ENCODE peak calls at places on chromosome 14, in ten cellular contexts. U is fibroblast of lung, N is GM06990, X is lower lobe of right lung, I is stomach, O is GM12865, A is OCI-LY7, K is A549, Z is right lobe of liver, G is body of pancreas. V is an unnamed sample.

GRCh38 chr14:56195727-56196126 is 77.5 kb downstream of the PELI2 start:
- DNase-seq in U (peak), N (peak), X (no peak), I (no peak), O (peak), A (peak), K (no peak), Z (no peak), G (peak), V (no peak)

GRCh38 chr14:36817071-36817930 is 155.6 kb downstream of the PAX9 start:
- DNase-seq in U (no peak), N (no peak), X (no peak), I (no peak), O (no peak), A (no peak), K (no peak), Z (no peak), G (no peak), V (no peak)

GRCh38 chr14:88625671-88626070 is 62.8 kb downstream of the ZC3H14 start:
- DNase-seq in U (no peak), N (no peak), X (no peak), I (no peak), O (no peak), A (no peak), K (no peak), Z (no peak), G (no peak), V (no peak)

GRCh38 chr14:32980887-32981501 is 42.3 kb downstream of the NPAS3 start:
- DNase-seq in U (no peak), N (no peak), X (no peak), I (no peak), O (no peak), A (peak), K (no peak), Z (no peak), G (no peak), V (no peak)

GRCh38 chr14:70888681-70889175 is 18.5 kb upstream of the PCNX1 start:
- DNase-seq in U (peak), N (no peak), X (no peak), I (no peak), O (no peak), A (no peak), K (no peak), Z (no peak), G (no peak), V (no peak)

GRCh38 chr14:94461526-94462218 is 9.1 kb upstream of the SERPINA11 start:
- DNase-seq in U (no peak), N (no peak), X (no peak), I (no peak), O (no peak), A (no peak), K (no peak), Z (no peak), G (no peak), V (no peak)

GRCh38 chr14:80456200-80456599 is 244.9 kb upstream of the DIO2 start:
- DNase-seq in U (peak), N (no peak), X (no peak), I (no peak), O (no peak), A (no peak), K (no peak), Z (no peak), G (no peak), V (no peak)

GRCh38 chr14:77573964-77574363 is 42.5 kb downstream of the SPTLC2 start:
- DNase-seq in U (no peak), N (no peak), X (no peak), I (no peak), O (no peak), A (no peak), K (no peak), Z (no peak), G (no peak), V (no peak)

GRCh38 chr14:105889666-105890473 is 363.5 kb downstream of the TMEM121 start:
- DNase-seq in U (no peak), N (no peak), X (peak), I (no peak), O (no peak), A (no peak), K (no peak), Z (peak), G (no peak), V (peak)

GRCh38 chr14:65940056-65940735 is 527.7 kb downstream of the FUT8 start:
- DNase-seq in U (no peak), N (no peak), X (no peak), I (no peak), O (peak), A (peak), K (peak), Z (no peak), G (no peak), V (no peak)

GRCh38 chr14:101961011-101961721 is 3.2 kb upstream of the DYNC1H1 start:
- DNase-seq in U (peak), N (peak), X (peak), I (peak), O (peak), A (peak), K (peak), Z (peak), G (peak), V (peak)

GRCh38 chr14:101961746-101962502 is 2.4 kb upstream of the DYNC1H1 start:
- DNase-seq in U (no peak), N (no peak), X (no peak), I (no peak), O (no peak), A (no peak), K (no peak), Z (no peak), G (no peak), V (no peak)

GRCh38 chr14:101959277-101959676 is 5.1 kb upstream of the DYNC1H1 start:
- DNase-seq in U (no peak), N (no peak), X (no peak), I (no peak), O (no peak), A (no peak), K (no peak), Z (no peak), G (no peak), V (no peak)

GRCh38 chr14:101958418-101959185 is 5.8 kb upstream of the DYNC1H1 start:
- DNase-seq in U (no peak), N (no peak), X (no peak), I (no peak), O (no peak), A (no peak), K (no peak), Z (no peak), G (no peak), V (no peak)

DNA sequence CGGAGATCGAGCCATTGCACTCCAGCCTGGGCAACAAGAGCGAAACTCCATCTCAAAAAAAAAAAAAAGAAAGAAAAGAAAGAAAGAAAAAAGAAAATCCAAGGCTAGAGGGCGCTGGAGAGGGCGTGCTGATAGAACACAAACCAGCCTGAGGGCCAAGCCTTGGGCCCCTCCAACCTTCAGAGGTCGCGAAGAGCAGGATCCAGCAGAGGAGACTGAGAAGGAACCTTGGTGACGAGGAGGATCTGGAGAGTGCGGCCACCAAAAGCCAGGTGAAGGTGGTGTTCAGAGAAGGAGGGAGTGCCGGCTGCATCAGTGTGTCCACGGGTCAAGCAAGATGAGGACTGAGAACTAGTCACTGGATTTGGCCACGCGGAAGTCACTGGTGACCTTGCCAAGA is 4.1 kb upstream of the DYNC1H1 start:
- DNase-seq in U (no peak), N (no peak), X (no peak), I (no peak), O (no peak), A (peak), K (no peak), Z (no peak), G (no peak), V (no peak)
- TF ChIP-seq CTCF in U (peak), N (peak), X (no peak), I (no peak), O (peak), A (peak), K (peak), Z (peak), G (peak), V (no peak)

GRCh38 chr14:26791117-26791806 is 193.4 kb upstream of the NOVA1 start:
- DNase-seq in U (no peak), N (no peak), X (no peak), I (no peak), O (no peak), A (no peak), K (no peak), Z (no peak), G (no peak), V (no peak)
- H3K4me3 ChIP-seq in U (no peak), N (no peak), X (no peak), I (no peak), O (no peak), A (no peak), K (no peak), Z (no peak), G (no peak), V (no peak)

GRCh38 chr14:49857427-49858003 is 4.9 kb upstream of the NEMF start:
- DNase-seq in U (no peak), N (no peak), X (no peak), I (no peak), O (peak), A (peak), K (no peak), Z (no peak), G (no peak), V (no peak)

GRCh38 chr14:49852351-49853157 is at the start of gene NEMF:
- DNase-seq in U (peak), N (peak), X (peak), I (peak), O (peak), A (peak), K (peak), Z (peak), G (peak), V (peak)

GRCh38 chr14:49849213-49849847 is 3.3 kb downstream of the NEMF start:
- DNase-seq in U (no peak), N (no peak), X (no peak), I (no peak), O (no peak), A (no peak), K (no peak), Z (no peak), G (no peak), V (no peak)

GRCh38 chr14:49853158-49853477 is 530 bp upstream of the NEMF start:
- DNase-seq in U (no peak), N (no peak), X (no peak), I (no peak), O (no peak), A (no peak), K (no peak), Z (no peak), G (no peak), V (no peak)

DNA sequence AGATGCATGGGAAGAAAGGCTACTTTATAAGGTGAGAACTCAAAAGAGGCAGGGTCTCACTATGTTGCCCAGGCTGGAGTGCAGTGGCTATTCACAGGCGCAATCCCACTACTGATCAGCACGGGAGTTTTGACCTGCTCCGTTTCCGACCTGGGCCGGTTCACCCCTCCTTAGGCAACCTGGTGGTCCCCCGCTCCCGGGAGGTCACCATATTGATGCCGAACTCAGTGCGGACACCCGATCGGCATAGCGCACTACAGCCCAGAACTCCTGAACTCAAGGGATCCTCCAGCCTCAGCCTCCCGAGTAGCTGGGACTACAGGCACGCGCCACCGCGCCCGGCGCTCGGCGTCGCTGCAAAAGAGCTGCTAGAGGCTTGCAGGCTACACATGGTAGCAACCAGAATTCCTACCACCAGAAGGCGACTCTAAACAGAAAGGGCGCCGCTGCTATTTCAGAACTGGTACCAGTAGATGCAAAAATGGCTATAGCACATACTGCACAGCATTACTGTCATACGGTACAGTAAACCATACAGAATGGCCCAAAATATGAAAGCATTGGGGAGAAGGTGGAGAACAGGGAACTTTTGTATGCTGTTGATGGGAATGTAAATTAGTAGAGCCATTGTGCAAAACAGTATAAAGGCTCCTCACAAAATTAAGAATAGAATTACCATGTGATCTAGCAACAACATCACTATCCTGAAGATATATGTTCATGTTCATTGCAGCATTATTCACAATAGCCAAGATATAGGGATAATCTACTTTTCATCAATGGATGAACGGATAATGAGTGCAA is 1.2 kb upstream of the NEMF start:
- DNase-seq in U (peak), N (peak), X (peak), I (peak), O (peak), A (peak), K (peak), Z (peak), G (peak), V (peak)
- TF ChIP-seq CTCF in U (peak), N (peak), X (peak), I (peak), O (peak), A (peak), K (peak), Z (peak), G (peak), V (peak)

DNA sequence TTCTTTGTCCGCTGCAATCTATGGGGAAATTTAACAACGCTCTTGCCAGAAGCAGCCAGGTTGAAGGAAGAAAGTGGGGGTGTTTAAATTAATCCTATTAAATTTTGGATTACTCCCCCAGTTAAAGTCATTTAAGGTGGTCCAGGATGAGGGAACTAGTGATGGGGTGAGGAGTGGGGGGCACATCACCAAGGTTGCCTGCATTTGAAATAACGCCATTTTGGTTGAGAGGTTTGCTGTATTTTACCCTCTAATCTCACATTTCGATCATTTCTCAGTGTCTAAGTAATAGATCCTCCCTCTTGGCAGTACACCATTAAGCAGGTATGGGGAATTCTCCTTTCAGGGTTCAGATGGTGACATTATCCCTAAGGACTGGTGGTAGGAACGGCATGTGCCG is 2.6 kb downstream of the FLRT2 start:
- DNase-seq in U (no peak), N (no peak), X (no peak), I (no peak), O (no peak), A (no peak), K (no peak), Z (no peak), G (no peak), V (no peak)
- H3K4me3 ChIP-seq in U (peak), N (no peak), X (peak), I (peak), O (no peak), A (no peak), K (peak), Z (peak), G (peak), V (peak)

GRCh38 chr14:63091394-63091996 is 46.2 kb upstream of the KCNH5 start:
- DNase-seq in U (no peak), N (no peak), X (no peak), I (no peak), O (no peak), A (no peak), K (no peak), Z (no peak), G (no peak), V (no peak)
- TF ChIP-seq CTCF in U (no peak), N (peak), X (no peak), I (no peak), O (no peak), A (peak), K (no peak), Z (no peak), G (no peak), V (no peak)

DNA sequence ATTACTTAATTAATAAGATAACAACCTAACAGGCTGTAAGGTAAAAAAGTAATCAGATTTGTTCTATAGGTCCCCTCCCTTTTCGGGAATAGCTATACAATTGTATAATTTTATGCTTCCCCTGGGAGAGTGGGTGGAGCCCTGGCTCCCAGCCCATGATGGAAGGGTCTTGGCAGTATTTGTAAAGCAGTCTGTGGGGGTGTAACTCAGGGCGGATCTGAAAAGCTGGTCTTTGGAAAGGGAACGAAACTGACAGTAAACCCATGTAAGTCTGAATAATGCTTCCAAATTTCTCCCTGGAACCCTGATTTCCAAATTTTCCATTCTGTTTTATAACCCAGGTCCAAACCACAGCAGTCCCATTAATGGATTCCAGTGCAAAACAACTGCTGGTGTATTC is 110.4 kb downstream of the DAD1 start:
- DNase-seq in U (peak), N (no peak), X (no peak), I (no peak), O (no peak), A (no peak), K (no peak), Z (no peak), G (no peak), V (no peak)
- H3K4me3 ChIP-seq in U (no peak), N (no peak), X (no peak), I (no peak), O (peak), A (peak), K (no peak), Z (no peak), G (no peak), V (no peak)

GRCh38 chr14:75018684-75019083 is 16.0 kb downstream of the EIF2B2 start:
- DNase-seq in U (no peak), N (no peak), X (no peak), I (no peak), O (no peak), A (no peak), K (no peak), Z (no peak), G (peak), V (no peak)

GRCh38 chr14:75013290-75013689 is 10.6 kb downstream of the EIF2B2 start:
- DNase-seq in U (no peak), N (no peak), X (no peak), I (no peak), O (no peak), A (no peak), K (no peak), Z (no peak), G (peak), V (no peak)

GRCh38 chr14:75011356-75012097 is 8.8 kb downstream of the EIF2B2 start:
- DNase-seq in U (peak), N (no peak), X (no peak), I (no peak), O (no peak), A (no peak), K (no peak), Z (no peak), G (no peak), V (no peak)

GRCh38 chr14:75015496-75015895 is 12.8 kb downstream of the EIF2B2 start:
- DNase-seq in U (no peak), N (no peak), X (no peak), I (no peak), O (no peak), A (no peak), K (no peak), Z (no peak), G (no peak), V (no peak)

DNA sequence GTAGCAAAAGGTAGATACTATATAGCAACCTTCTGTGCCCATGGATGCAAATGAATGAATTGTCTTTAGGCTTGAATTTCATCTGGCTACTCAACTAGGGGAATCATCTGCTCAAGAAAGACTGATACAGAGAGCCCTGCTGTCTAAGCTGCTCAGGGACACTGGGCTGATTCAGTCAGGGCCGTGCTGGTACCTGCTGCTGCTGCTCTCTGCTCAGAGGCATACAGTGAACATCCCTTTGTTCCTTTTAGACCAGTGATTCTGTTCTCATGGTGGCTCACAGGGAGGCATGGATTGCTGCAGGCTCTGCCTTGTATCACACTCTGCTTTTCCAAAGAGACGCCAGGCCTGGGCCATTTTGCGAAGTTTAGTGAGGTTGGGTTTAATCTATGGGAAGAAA is 14.1 kb downstream of the EIF2B2 start:
- DNase-seq in U (no peak), N (no peak), X (no peak), I (no peak), O (no peak), A (no peak), K (no peak), Z (no peak), G (no peak), V (no peak)
- TF ChIP-seq CTCF in U (no peak), N (no peak), X (no peak), I (no peak), O (no peak), A (no peak), K (no peak), Z (no peak), G (no peak), V (no peak)

GRCh38 chr14:86601813-86602212 is 1071.9 kb downstream of the FLRT2 start:
- DNase-seq in U (no peak), N (no peak), X (no peak), I (no peak), O (no peak), A (no peak), K (no peak), Z (no peak), G (no peak), V (no peak)

GRCh38 chr14:86597279-86597678 is 1067.3 kb downstream of the FLRT2 start:
- DNase-seq in U (no peak), N (no peak), X (no peak), I (no peak), O (no peak), A (no peak), K (no peak), Z (no peak), G (no peak), V (no peak)

DNA sequence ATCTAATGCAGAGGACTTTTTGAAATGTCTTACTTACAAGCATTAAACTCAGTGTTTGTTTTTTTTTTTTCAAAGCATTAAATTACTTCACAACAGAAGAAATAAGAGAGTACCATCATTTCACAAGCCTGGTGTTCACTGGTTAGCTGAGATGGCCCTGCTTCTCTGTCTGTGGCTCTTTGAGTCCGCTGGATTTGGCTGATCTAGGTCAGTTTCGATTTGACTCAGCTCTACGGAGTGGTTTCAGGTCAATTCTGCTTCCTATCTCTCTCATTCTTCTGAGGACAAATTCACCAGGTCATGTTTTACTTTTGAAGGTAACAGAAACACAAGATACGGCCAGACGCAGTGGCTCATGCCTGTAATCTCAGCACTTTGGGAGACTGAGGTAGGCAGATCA is 1066.1 kb downstream of the FLRT2 start:
- DNase-seq in U (no peak), N (no peak), X (no peak), I (no peak), O (peak), A (no peak), K (no peak), Z (no peak), G (no peak), V (no peak)
- H3K4me3 ChIP-seq in U (no peak), N (no peak), X (no peak), I (no peak), O (no peak), A (no peak), K (no peak), Z (no peak), G (no peak), V (no peak)

GRCh38 chr14:61561144-61561543 is 134.2 kb upstream of the HIF1A start:
- DNase-seq in U (peak), N (no peak), X (no peak), I (no peak), O (no peak), A (no peak), K (peak), Z (no peak), G (no peak), V (no peak)
- TF ChIP-seq CTCF in U (peak), N (no peak), X (no peak), I (no peak), O (no peak), A (peak), K (peak), Z (no peak), G (no peak), V (no peak)

GRCh38 chr14:67963545-67963944 is 144.0 kb downstream of the RAD51B start:
- DNase-seq in U (no peak), N (no peak), X (no peak), I (no peak), O (no peak), A (no peak), K (no peak), Z (no peak), G (no peak), V (no peak)
- H3K4me3 ChIP-seq in U (no peak), N (no peak), X (no peak), I (no peak), O (no peak), A (no peak), K (no peak), Z (no peak), G (no peak), V (no peak)

V was measured in sigmoid colon.